ENCODE peak calls at places on chromosomes 2 and 18, in seven cellular contexts. F is neural crest cell; H is activated T-helper 1 cell treated with anti-CD3 and anti-CD28 coated beads, Interleukin-12 subunit alpha, Interleukin-12 subunit beta, Interleukin-2, Interleukin-4 antibody, amounts not matched to agents 30 ng/mL and 10 ng/mL and 1 ng/mL, durations not matched to agents 14 hours and 24 hours and 36 hours; P is AG04450; J is left kidney; K is pons; V is omental fat pad. M is an unnamed sample.

GRCh38 chr2:98508690-98509054 is 64.0 kb downstream of the INPP4A start:
- DNase-seq in F (no peak), H (peak; percentile 43), P (no peak), J (peak; percentile 66), K (peak; percentile 46), V (no peak), M (peak; percentile 17)

GRCh38 chr2:26590439-26590838 is 50.7 kb downstream of the CIB4 start:
- DNase-seq in F (no peak), H (no peak), P (no peak), J (no peak), K (no peak), V (no peak), M (no peak)

GRCh38 chr2:97740590-97741182 is 27.3 kb downstream of the ZAP70 start:
- DNase-seq in F (peak; percentile 63), H (no peak), P (no peak), J (peak; percentile 80), K (peak; percentile 7), V (no peak), M (no peak)

GRCh38 chr2:101777337-101777736 is 79.8 kb downstream of the MAP4K4 start:
- DNase-seq in F (no peak), H (no peak), P (no peak), J (no peak), K (no peak), V (no peak), M (no peak)

GRCh38 chr2:209334188-209335017 is 89.4 kb upstream of the MAP2 start:
- DNase-seq in F (peak; percentile 62), H (peak; percentile 1), P (peak; percentile 13), J (peak; percentile 89), K (peak; percentile 76), V (peak; percentile 25), M (no peak)

GRCh38 chr2:669323-669722 is 7.9 kb downstream of the TMEM18 start:
- DNase-seq in F (no peak), H (no peak), P (peak; percentile 70), J (no peak), K (no peak), V (no peak), M (no peak)

GRCh38 chr18:48902023-48902855 is 48.5 kb downstream of the SMAD7 start:
- DNase-seq in F (no peak), H (no peak), P (peak; percentile 78), J (peak; percentile 90), K (peak; percentile 55), V (peak; percentile 77), M (peak; percentile 36)

GRCh38 chr18:14179306-14179705 is 47.1 kb upstream of the ZNF519 start:
- DNase-seq in F (no peak), H (no peak), P (no peak), J (peak; percentile 1), K (no peak), V (no peak), M (no peak)

GRCh38 chr2:225122582-225123486 is 80.6 kb upstream of the DOCK10 start:
- DNase-seq in F (peak; percentile 29), H (no peak), P (no peak), J (peak; percentile 12), K (peak; percentile 53), V (no peak), M (no peak)

GRCh38 chr2:205806126-205806905 is 124.0 kb downstream of the NRP2 start:
- DNase-seq in F (no peak), H (no peak), P (no peak), J (peak; percentile 76), K (no peak), V (no peak), M (no peak)

GRCh38 chr2:161370981-161371380 is 45.1 kb upstream of the TBR1 start:
- DNase-seq in F (no peak), H (no peak), P (no peak), J (no peak), K (peak; percentile 77), V (no peak), M (no peak)

GRCh38 chr2:233314180-233314579 is 6.6 kb downstream of the SAG start:
- DNase-seq in F (no peak), H (no peak), P (no peak), J (no peak), K (no peak), V (no peak), M (no peak)

GRCh38 chr2:237663517-237663916 is 36.1 kb downstream of the LRRFIP1 start:
- DNase-seq in F (no peak), H (no peak), P (no peak), J (peak; percentile 48), K (no peak), V (no peak), M (no peak)

GRCh38 chr2:188984680-188985079 is 10.5 kb downstream of the COL3A1 start:
- DNase-seq in F (no peak), H (no peak), P (peak; percentile 76), J (no peak), K (no peak), V (no peak), M (peak; percentile 38)

GRCh38 chr2:12330916-12331315 is 385.8 kb upstream of the TRIB2 start:
- DNase-seq in F (no peak), H (no peak), P (no peak), J (no peak), K (no peak), V (no peak), M (no peak)

GRCh38 chr18:11040823-11041712 is 108.3 kb downstream of the PIEZO2 start:
- DNase-seq in F (peak; percentile 62), H (peak; percentile 3), P (peak; percentile 30), J (peak; percentile 82), K (peak; percentile 94), V (no peak), M (no peak)